ENCODE peak calls at places on chromosomes 6 and 20, in nine cellular contexts. G is tibial nerve, A is A549, Z is transverse colon, L is H1, T is stomach, U is sigmoid colon, X is HepG2, K is ovary. D is an unnamed sample.

GRCh38 chr20:4613184-4613583 is 108.5 kb upstream of the PRND start:
- DNase-seq in G (no peak), A (no peak), Z (no peak), L (no peak), T (no peak), U (no peak), X (no peak), K (no peak), D (no peak)

GRCh38 chr6:105645958-105646357 is 243.1 kb upstream of the PREP start:
- DNase-seq in G (no peak), A (no peak), Z (no peak), L (no peak), T (no peak), U (no peak), X (no peak), K (no peak), D (no peak)

GRCh38 chr6:75488026-75488425 is 5.6 kb downstream of the FILIP1 start:
- DNase-seq in G (no peak), A (no peak), Z (no peak), L (no peak), T (no peak), U (no peak), X (no peak), K (no peak), D (no peak)

GRCh38 chr20:53903652-53903987 is 166.8 kb downstream of the BCAS1 start:
- DNase-seq in G (no peak), A (no peak), Z (no peak), L (no peak), T (no peak), U (no peak), X (no peak), K (no peak), D (no peak)

GRCh38 chr6:170298688-170299087 is 7.8 kb upstream of the DLL1 start:
- DNase-seq in G (no peak), A (no peak), Z (no peak), L (no peak), T (no peak), U (no peak), X (no peak), K (no peak), D (no peak)

GRCh38 chr20:36969478-36970186 is 18.1 kb upstream of the SAMHD1 start:
- DNase-seq in G (no peak), A (no peak), Z (no peak), L (no peak), T (no peak), U (no peak), X (peak), K (no peak), D (no peak)

GRCh38 chr6:37824170-37824569 is 4.6 kb downstream of the ZFAND3 start:
- DNase-seq in G (no peak), A (no peak), Z (no peak), L (no peak), T (no peak), U (no peak), X (no peak), K (no peak), D (no peak)

GRCh38 chr6:83472767-83473166 is 39.6 kb upstream of the PRSS35 start:
- DNase-seq in G (no peak), A (no peak), Z (no peak), L (no peak), T (no peak), U (no peak), X (no peak), K (no peak), D (no peak)

GRCh38 chr20:50292324-50293243 is 102.0 kb downstream of the CEBPB start:
- DNase-seq in G (peak), A (peak), Z (peak), L (no peak), T (peak), U (peak), X (peak), K (peak), D (peak)

GRCh38 chr6:24504274-24504641 is 9.5 kb downstream of the ALDH5A1 start:
- DNase-seq in G (no peak), A (peak), Z (no peak), L (no peak), T (no peak), U (no peak), X (peak), K (no peak), D (peak)

GRCh38 chr6:97697450-97697849 is 414.4 kb upstream of the MMS22L start:
- DNase-seq in G (no peak), A (no peak), Z (no peak), L (no peak), T (no peak), U (no peak), X (no peak), K (no peak), D (no peak)

GRCh38 chr6:113381957-113382356 is 475.2 kb upstream of the MARCKS start:
- DNase-seq in G (no peak), A (no peak), Z (peak), L (no peak), T (peak), U (peak), X (no peak), K (peak), D (no peak)

GRCh38 chr6:87151786-87152527 is 3.4 kb upstream of the ZNF292 start:
- DNase-seq in G (peak), A (no peak), Z (peak), L (peak), T (peak), U (peak), X (no peak), K (peak), D (no peak)
- TF ChIP-seq POLR2A in G (no peak), A (no peak), Z (no peak), L (no peak), T (no peak), U (no peak), X (no peak), K (no peak), D (no peak)

GRCh38 chr6:163991326-163991725 is 576.8 kb downstream of the QKI start:
- DNase-seq in G (no peak), A (no peak), Z (no peak), L (no peak), T (no peak), U (no peak), X (no peak), K (no peak), D (peak)
- TF ChIP-seq EP300 in G (no peak), A (no peak), Z (no peak), L (no peak), T (no peak), U (no peak), X (no peak), K (no peak), D (no peak)

DNA sequence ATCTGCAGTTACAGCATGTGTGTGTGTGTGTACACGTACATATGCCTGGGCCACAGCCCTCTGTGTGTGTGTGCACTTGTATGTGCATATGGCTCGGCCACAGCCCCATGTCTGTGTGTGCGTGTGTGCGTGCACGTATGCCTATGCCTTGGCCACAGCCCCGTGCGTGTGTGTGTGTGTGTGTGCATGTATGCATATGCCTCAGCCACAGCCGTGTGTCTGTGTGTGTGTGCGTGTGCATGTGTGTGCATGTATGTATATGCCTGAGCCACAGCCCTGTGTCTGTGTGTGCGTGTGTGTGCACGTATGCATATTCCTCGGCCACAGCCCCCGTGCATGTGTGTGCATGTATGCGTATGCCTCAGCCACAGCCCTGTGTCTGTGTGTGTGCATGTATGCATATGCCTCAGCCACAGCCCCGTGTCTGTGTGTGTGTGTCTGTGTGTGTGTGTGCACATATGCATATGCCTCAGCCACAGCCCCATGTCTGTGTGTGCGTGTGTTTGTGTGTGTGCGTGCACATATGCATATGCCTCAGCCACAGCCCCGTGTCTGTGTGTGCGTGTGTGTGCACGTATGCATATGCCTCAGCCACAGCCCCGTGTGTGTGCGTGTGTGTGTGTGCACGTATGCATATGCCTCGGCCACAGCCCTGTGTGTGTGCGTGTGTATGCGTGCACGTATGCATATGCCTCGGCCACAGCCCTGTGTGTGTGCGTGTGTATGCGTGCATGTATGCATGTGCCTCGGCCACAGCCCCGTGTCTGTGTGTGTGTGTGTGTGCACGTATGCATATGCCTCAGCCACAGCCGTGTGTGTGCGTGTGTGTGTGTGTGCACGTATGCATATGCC is 14.6 kb upstream of the C20orf204 start:
- DNase-seq in G (no peak), A (no peak), Z (no peak), L (no peak), T (no peak), U (no peak), X (no peak), K (no peak), D (no peak)
- TF ChIP-seq POLR2A in G (no peak), A (no peak), Z (no peak), L (no peak), T (no peak), U (no peak), X (peak), K (no peak), D (no peak)

GRCh38 chr6:44715188-44715587 is 327.7 kb downstream of the CDC5L start:
- DNase-seq in G (no peak), A (no peak), Z (no peak), L (no peak), T (no peak), U (no peak), X (no peak), K (no peak), D (no peak)

GRCh38 chr6:44712353-44713147 is 325.0 kb downstream of the CDC5L start:
- DNase-seq in G (no peak), A (no peak), Z (no peak), L (no peak), T (no peak), U (no peak), X (no peak), K (no peak), D (no peak)

GRCh38 chr6:44717431-44717830 is 329.9 kb downstream of the CDC5L start:
- DNase-seq in G (no peak), A (no peak), Z (no peak), L (no peak), T (no peak), U (no peak), X (no peak), K (no peak), D (no peak)

GRCh38 chr6:44715925-44716324 is 328.4 kb downstream of the CDC5L start:
- DNase-seq in G (no peak), A (no peak), Z (no peak), L (no peak), T (no peak), U (no peak), X (no peak), K (no peak), D (no peak)
- TF ChIP-seq EP300 in G (no peak), A (no peak), Z (no peak), L (no peak), T (no peak), U (no peak), X (no peak), K (no peak), D (no peak)

DNA sequence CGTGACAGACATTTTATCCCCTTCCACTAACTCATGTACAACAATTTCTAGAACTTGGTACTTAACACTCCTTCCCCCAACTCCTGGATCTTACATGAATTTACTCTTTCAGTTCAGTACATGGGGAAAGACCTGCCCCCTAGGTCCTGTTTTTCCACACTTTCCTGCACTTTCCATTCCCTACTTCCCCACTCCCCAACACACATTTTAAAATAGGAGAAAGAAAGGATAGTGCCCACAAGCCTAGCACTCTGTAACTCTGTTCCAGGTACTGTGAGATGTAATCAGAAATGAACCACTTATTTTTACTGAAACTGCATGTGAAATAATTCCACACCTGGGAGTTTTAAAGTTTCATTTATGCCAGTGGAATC is 1.4 kb downstream of the ADGRG6 start:
- DNase-seq in G (no peak), A (no peak), Z (no peak), L (no peak), T (no peak), U (no peak), X (peak), K (no peak), D (no peak)
- TF ChIP-seq POLR2A in G (no peak), A (no peak), Z (no peak), L (no peak), T (no peak), U (no peak), X (no peak), K (no peak), D (no peak)

D was measured in esophagus muscularis mucosa.